ENCODE peak calls at places on chromosomes 12 and 14, in eight cellular contexts. G is IMR-90; X is endothelial cell of umbilical vein; V is OCI-LY7; U is HCT116; J is CD8-positive, alpha-beta memory T cell; L is SK-N-SH; E is HepG2. I is an unnamed sample.

GRCh38 chr14:37254411-37254947 is 56.7 kb downstream of the MIPOL1 start:
- DNase-seq in G (no peak), X (no peak), V (no peak), U (no peak), J (no peak), L (no peak), E (no peak), I (peak; percentile 25)

GRCh38 chr12:60398547-60398946 is 802.7 kb downstream of the SLC16A7 start:
- DNase-seq in G (no peak), X (no peak), V (no peak), U (no peak), J (no peak), L (no peak), E (no peak), I (no peak)

GRCh38 chr14:73833024-73833423 is 18.6 kb upstream of the PTGR2 start:
- DNase-seq in G (no peak), X (no peak), V (no peak), U (no peak), J (no peak), L (no peak), E (no peak), I (no peak)

GRCh38 chr14:56152221-56152620 is 34.0 kb downstream of the PELI2 start:
- DNase-seq in G (no peak), X (no peak), V (no peak), U (no peak), J (no peak), L (no peak), E (no peak), I (no peak)

GRCh38 chr12:4909734-4910501 is at the start of gene KCNA1:
- DNase-seq in G (no peak), X (no peak), V (no peak), U (no peak), J (no peak), L (peak; percentile 31), E (no peak), I (peak; percentile 72)

GRCh38 chr12:46660719-46661118 is 165.1 kb downstream of the SLC38A4 start:
- DNase-seq in G (peak; percentile 61), X (no peak), V (no peak), U (no peak), J (no peak), L (no peak), E (no peak), I (no peak)

GRCh38 chr12:77888611-77889010 is 57.9 kb downstream of the NAV3 start:
- DNase-seq in G (peak; percentile 75), X (peak; percentile 97), V (no peak), U (peak; percentile 67), J (no peak), L (no peak), E (peak; percentile 27), I (no peak)

GRCh38 chr14:50001999-50002925 is 109.4 kb downstream of the ARF6 start:
- DNase-seq in G (no peak), X (no peak), V (peak; percentile 57), U (no peak), J (peak; percentile 62), L (no peak), E (no peak), I (peak; percentile 17)

GRCh38 chr14:63843796-63844195 is 9.0 kb upstream of the SYNE2 start:
- DNase-seq in G (no peak), X (no peak), V (no peak), U (no peak), J (no peak), L (no peak), E (no peak), I (no peak)

GRCh38 chr14:102943454-102943853 is 21.0 kb downstream of the AMN start:
- DNase-seq in G (no peak), X (no peak), V (no peak), U (no peak), J (no peak), L (no peak), E (no peak), I (no peak)
- H3K36me3 ChIP-seq in G (peaks cover 77% of the 10 kb centered on the region), X (peaks cover 25% of the 10 kb centered on the region), V (no peaks in the 10 kb centered on the region), U (peaks cover 40% of the 10 kb centered on the region), J (no peaks in the 10 kb centered on the region), L (peaks cover 83% of the 10 kb centered on the region), E (peaks cover 16% of the 10 kb centered on the region), I (peaks cover 17% of the 10 kb centered on the region)

DNA sequence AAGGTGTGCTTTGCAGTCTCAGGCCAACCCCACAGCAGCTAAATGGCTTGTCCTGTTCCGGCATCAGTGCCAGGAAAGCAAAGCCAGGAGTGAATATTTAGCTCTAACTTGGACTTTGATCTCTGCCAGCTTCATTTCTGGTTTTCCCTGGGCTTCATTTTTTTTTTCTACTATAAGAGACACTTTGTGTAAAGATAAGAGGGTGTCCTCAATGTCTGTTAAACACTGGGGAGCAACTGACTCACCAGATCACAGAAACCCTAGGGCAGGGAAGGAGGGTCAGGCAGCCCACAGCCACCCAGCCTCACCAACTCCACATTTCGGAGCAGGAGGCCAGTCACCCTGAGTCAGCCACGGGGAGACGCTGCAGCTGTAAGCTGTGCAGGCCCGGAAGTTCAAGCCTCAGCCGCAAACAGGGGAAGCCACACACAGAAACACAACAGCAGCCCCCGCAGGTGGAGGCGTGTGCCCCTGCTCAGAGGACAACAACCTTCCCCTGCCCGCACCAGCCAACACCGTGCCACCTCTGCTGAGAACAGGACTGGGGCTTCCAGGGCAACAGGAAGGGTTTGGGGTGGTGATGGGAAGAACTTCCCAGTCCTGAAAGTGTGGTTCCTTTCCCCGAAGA is 6.3 kb downstream of the TNFRSF1A start:
- DNase-seq in G (peak; percentile 88), X (peak; percentile 85), V (peak; percentile 90), U (no peak), J (peak; percentile 77), L (peak; percentile 74), E (peak; percentile 90), I (peak; percentile 58)
- H3K36me3 ChIP-seq in G (peaks cover 50% of the 10 kb centered on the region), X (peaks cover 17% of the 10 kb centered on the region), V (peaks cover 45% of the 10 kb centered on the region), U (peaks cover 41% of the 10 kb centered on the region), J (peaks cover 40% of the 10 kb centered on the region), L (peaks cover 27% of the 10 kb centered on the region), E (peaks cover 36% of the 10 kb centered on the region), I (peaks cover 19% of the 10 kb centered on the region)

GRCh38 chr12:113955109-113955970 is 10.8 kb downstream of the RBM19 start:
- DNase-seq in G (peak; percentile 7), X (peak; percentile 20), V (peak; percentile 7), U (peak; percentile 16), J (no peak), L (peak; percentile 49), E (peak; percentile 49), I (peak; percentile 69)

GRCh38 chr12:113959096-113959495 is 7.0 kb downstream of the RBM19 start:
- DNase-seq in G (no peak), X (no peak), V (no peak), U (no peak), J (no peak), L (no peak), E (no peak), I (no peak)

GRCh38 chr12:113958108-113958507 is 8.0 kb downstream of the RBM19 start:
- DNase-seq in G (no peak), X (no peak), V (no peak), U (no peak), J (no peak), L (no peak), E (no peak), I (no peak)

GRCh38 chr12:113960030-113960429 is 6.1 kb downstream of the RBM19 start:
- DNase-seq in G (no peak), X (no peak), V (no peak), U (no peak), J (no peak), L (no peak), E (no peak), I (no peak)

GRCh38 chr12:113957627-113958026 is 8.5 kb downstream of the RBM19 start:
- DNase-seq in G (no peak), X (no peak), V (no peak), U (no peak), J (no peak), L (no peak), E (no peak), I (no peak)
- H3K36me3 ChIP-seq in G (peaks cover 59% of the 10 kb centered on the region), X (peaks cover 9% of the 10 kb centered on the region), V (peaks cover 78% of the 10 kb centered on the region), U (peaks cover 51% of the 10 kb centered on the region), J (peaks cover 70% of the 10 kb centered on the region), L (peaks cover 79% of the 10 kb centered on the region), E (peaks cover 88% of the 10 kb centered on the region), I (peaks cover 39% of the 10 kb centered on the region)

DNA sequence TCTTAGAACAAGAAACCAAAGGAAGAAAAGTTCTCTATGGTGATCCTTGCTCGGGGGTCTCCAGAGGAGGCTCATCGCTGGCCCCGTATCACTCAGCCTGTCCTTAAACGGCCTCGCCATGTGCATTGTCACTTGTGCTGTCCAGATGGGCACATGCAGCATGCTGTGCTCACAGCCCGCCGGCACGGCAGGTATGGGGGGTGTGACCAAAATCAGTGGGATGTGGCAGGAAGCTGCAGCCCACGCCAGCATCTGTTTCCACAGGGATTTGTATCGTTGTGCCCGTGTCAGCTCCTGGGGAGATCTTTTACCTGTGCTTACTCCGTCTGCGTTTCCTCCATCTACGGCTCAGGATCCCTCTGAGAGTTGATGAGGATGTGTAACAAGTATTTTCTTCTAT is 2.6 kb upstream of the SLC39A2 start:
- DNase-seq in G (no peak), X (no peak), V (no peak), U (no peak), J (no peak), L (no peak), E (no peak), I (no peak)
- H3K36me3 ChIP-seq in G (peaks cover 31% of the 10 kb centered on the region), X (peaks cover 15% of the 10 kb centered on the region), V (peaks cover 62% of the 10 kb centered on the region), U (peaks cover 33% of the 10 kb centered on the region), J (peaks cover 44% of the 10 kb centered on the region), L (peaks cover 54% of the 10 kb centered on the region), E (peaks cover 48% of the 10 kb centered on the region), I (peaks cover 44% of the 10 kb centered on the region)

I was measured in GM23338.